ENCODE peak calls at places on chromosomes 1 and 21, in seven cellular contexts. One of them, this sample, is unnamed.

GRCh38 chr1:7528386-7529031 is 242.6 kb upstream of the VAMP3 start:
- DNase-seq in keratinocyte: no peak
- DNase-seq in fibroblast of lung: peak
- DNase-seq in HCT116: no peak
- DNase-seq in DND-41: no peak
- DNase-seq in OCI-LY7: no peak
- DNase-seq in A549: no peak
- DNase-seq in this sample: no peak

GRCh38 chr1:154999651-155000474 is 2.7 kb upstream of the ZBTB7B start:
- DNase-seq in fibroblast of lung: peak
- DNase-seq in DND-41: no peak
- DNase-seq in HCT116: no peak
- DNase-seq in keratinocyte: no peak
- DNase-seq in OCI-LY7: peak
- DNase-seq in A549: no peak
- DNase-seq in this sample: peak

GRCh38 chr1:156582388-156583022 is 3.0 kb downstream of the TTC24 start:
- DNase-seq in fibroblast of lung: no peak
- DNase-seq in keratinocyte: no peak
- DNase-seq in DND-41: peak
- DNase-seq in OCI-LY7: peak
- DNase-seq in A549: no peak
- DNase-seq in HCT116: no peak
- DNase-seq in this sample: no peak

GRCh38 chr1:196660912-196661311 is 9.1 kb downstream of the CFH start:
- DNase-seq in keratinocyte: no peak
- DNase-seq in HCT116: peak
- DNase-seq in A549: peak
- DNase-seq in OCI-LY7: peak
- DNase-seq in fibroblast of lung: peak
- DNase-seq in DND-41: no peak
- DNase-seq in this sample: peak

GRCh38 chr1:236515443-236515958 is 8.3 kb upstream of the LGALS8 start:
- DNase-seq in OCI-LY7: no peak
- DNase-seq in fibroblast of lung: no peak
- DNase-seq in keratinocyte: no peak
- DNase-seq in DND-41: no peak
- DNase-seq in HCT116: no peak
- DNase-seq in A549: no peak
- DNase-seq in this sample: no peak

GRCh38 chr1:17265162-17265561 is 16.3 kb downstream of the PADI3 start:
- DNase-seq in DND-41: no peak
- DNase-seq in OCI-LY7: no peak
- DNase-seq in fibroblast of lung: peak
- DNase-seq in keratinocyte: peak
- DNase-seq in HCT116: no peak
- DNase-seq in A549: no peak
- DNase-seq in this sample: peak

GRCh38 chr1:209567788-209568187 is 15.7 kb upstream of the CAMK1G start:
- DNase-seq in keratinocyte: peak
- DNase-seq in A549: no peak
- DNase-seq in OCI-LY7: no peak
- DNase-seq in HCT116: no peak
- DNase-seq in fibroblast of lung: peak
- DNase-seq in DND-41: no peak
- DNase-seq in this sample: no peak

GRCh38 chr1:181038399-181038873 is 4.7 kb downstream of the MR1 start:
- DNase-seq in DND-41: peak
- DNase-seq in HCT116: peak
- DNase-seq in A549: peak
- DNase-seq in fibroblast of lung: peak
- DNase-seq in OCI-LY7: peak
- DNase-seq in keratinocyte: no peak
- DNase-seq in this sample: peak

GRCh38 chr1:31577515-31578191 is 1.3 kb downstream of the TINAGL1 start:
- DNase-seq in HCT116: no peak
- DNase-seq in A549: no peak
- DNase-seq in keratinocyte: no peak
- DNase-seq in OCI-LY7: no peak
- DNase-seq in DND-41: no peak
- DNase-seq in fibroblast of lung: peak
- DNase-seq in this sample: peak

GRCh38 chr21:32122082-32122481 is 156.8 kb downstream of the MIS18A start:
- DNase-seq in DND-41: no peak
- DNase-seq in fibroblast of lung: no peak
- DNase-seq in OCI-LY7: no peak
- DNase-seq in A549: no peak
- DNase-seq in HCT116: no peak
- DNase-seq in keratinocyte: no peak
- DNase-seq in this sample: peak

GRCh38 chr1:227322376-227322775 is 4.1 kb upstream of the CDC42BPA start:
- DNase-seq in fibroblast of lung: no peak
- DNase-seq in HCT116: no peak
- DNase-seq in A549: no peak
- DNase-seq in keratinocyte: no peak
- DNase-seq in OCI-LY7: no peak
- DNase-seq in DND-41: no peak
- DNase-seq in this sample: peak

GRCh38 chr1:5680600-5680999 is 311.6 kb downstream of the NPHP4 start:
- DNase-seq in OCI-LY7: no peak
- DNase-seq in keratinocyte: no peak
- DNase-seq in DND-41: no peak
- DNase-seq in HCT116: no peak
- DNase-seq in fibroblast of lung: no peak
- DNase-seq in A549: no peak
- DNase-seq in this sample: no peak

GRCh38 chr1:39063191-39063590 is 37.0 kb downstream of the NDUFS5 start:
- DNase-seq in DND-41: no peak
- DNase-seq in HCT116: no peak
- DNase-seq in fibroblast of lung: no peak
- DNase-seq in A549: no peak
- DNase-seq in OCI-LY7: no peak
- DNase-seq in keratinocyte: no peak
- DNase-seq in this sample: peak

GRCh38 chr1:6444377-6444776 is 19.8 kb downstream of the ESPN start:
- DNase-seq in DND-41: no peak
- DNase-seq in fibroblast of lung: no peak
- DNase-seq in A549: no peak
- DNase-seq in HCT116: no peak
- DNase-seq in keratinocyte: no peak
- DNase-seq in OCI-LY7: no peak
- DNase-seq in this sample: no peak

GRCh38 chr1:44131411-44131810 is 10.0 kb downstream of the KLF18 start:
- DNase-seq in OCI-LY7: no peak
- DNase-seq in HCT116: no peak
- DNase-seq in fibroblast of lung: no peak
- DNase-seq in DND-41: no peak
- DNase-seq in A549: no peak
- DNase-seq in keratinocyte: no peak
- DNase-seq in this sample: no peak

GRCh38 chr1:23553206-23553895 is 6.0 kb downstream of the ID3 start:
- DNase-seq in OCI-LY7: no peak
- DNase-seq in fibroblast of lung: no peak
- DNase-seq in DND-41: no peak
- DNase-seq in A549: no peak
- DNase-seq in HCT116: no peak
- DNase-seq in keratinocyte: no peak
- DNase-seq in this sample: no peak

GRCh38 chr1:216823731-216824130 is 100.5 kb upstream of the ESRRG start:
- DNase-seq in OCI-LY7: no peak
- DNase-seq in A549: no peak
- DNase-seq in keratinocyte: no peak
- DNase-seq in HCT116: no peak
- DNase-seq in fibroblast of lung: no peak
- DNase-seq in DND-41: no peak
- DNase-seq in this sample: no peak

GRCh38 chr1:42333662-42334239 is 1.3 kb downstream of the FOXJ3 start:
- DNase-seq in A549: no peak
- DNase-seq in OCI-LY7: peak
- DNase-seq in keratinocyte: no peak
- DNase-seq in fibroblast of lung: no peak
- DNase-seq in HCT116: no peak
- DNase-seq in DND-41: no peak
- DNase-seq in this sample: no peak

GRCh38 chr1:187624812-187625542 is 796.2 kb downstream of the PLA2G4A start:
- DNase-seq in OCI-LY7: no peak
- DNase-seq in HCT116: no peak
- DNase-seq in DND-41: no peak
- DNase-seq in keratinocyte: no peak
- DNase-seq in fibroblast of lung: no peak
- DNase-seq in A549: no peak
- DNase-seq in this sample: peak

GRCh38 chr1:116847688-116848531 is 61.8 kb upstream of the PTGFRN start:
- DNase-seq in A549: no peak
- DNase-seq in keratinocyte: no peak
- DNase-seq in fibroblast of lung: peak
- DNase-seq in DND-41: no peak
- DNase-seq in OCI-LY7: no peak
- DNase-seq in HCT116: no peak
- DNase-seq in this sample: no peak

GRCh38 chr1:5920201-5920600 is 72.0 kb downstream of the NPHP4 start:
- DNase-seq in A549: no peak
- DNase-seq in HCT116: no peak
- DNase-seq in keratinocyte: no peak
- DNase-seq in DND-41: no peak
- DNase-seq in fibroblast of lung: no peak
- DNase-seq in OCI-LY7: no peak
- DNase-seq in this sample: no peak

GRCh38 chr1:194076646-194077045 is 890.2 kb upstream of the B3GALT2 start:
- DNase-seq in keratinocyte: no peak
- DNase-seq in OCI-LY7: no peak
- DNase-seq in fibroblast of lung: peak
- DNase-seq in DND-41: no peak
- DNase-seq in HCT116: no peak
- DNase-seq in A549: no peak
- DNase-seq in this sample: no peak

GRCh38 chr1:164721037-164721496 is 162.1 kb downstream of the PBX1 start:
- DNase-seq in OCI-LY7: no peak
- DNase-seq in fibroblast of lung: no peak
- DNase-seq in A549: no peak
- DNase-seq in DND-41: no peak
- DNase-seq in HCT116: no peak
- DNase-seq in keratinocyte: no peak
- DNase-seq in this sample: no peak
- H3K4me2 ChIP-seq in OCI-LY7: no peak
- H3K4me2 ChIP-seq in fibroblast of lung: no peak
- H3K4me2 ChIP-seq in A549: no peak
- H3K4me2 ChIP-seq in DND-41: no peak
- H3K4me2 ChIP-seq in HCT116: no peak
- H3K4me2 ChIP-seq in keratinocyte: no peak
- H3K4me2 ChIP-seq in this sample: no peak

GRCh38 chr1:14982029-14982428 is 171.5 kb upstream of the TMEM51 start:
- DNase-seq in keratinocyte: no peak
- DNase-seq in HCT116: no peak
- DNase-seq in DND-41: no peak
- DNase-seq in fibroblast of lung: no peak
- DNase-seq in OCI-LY7: no peak
- DNase-seq in A549: no peak
- DNase-seq in this sample: no peak
- H3K4me2 ChIP-seq in keratinocyte: no peak
- H3K4me2 ChIP-seq in HCT116: no peak
- H3K4me2 ChIP-seq in DND-41: no peak
- H3K4me2 ChIP-seq in fibroblast of lung: no peak
- H3K4me2 ChIP-seq in OCI-LY7: no peak
- H3K4me2 ChIP-seq in A549: no peak
- H3K4me2 ChIP-seq in this sample: no peak

DNA sequence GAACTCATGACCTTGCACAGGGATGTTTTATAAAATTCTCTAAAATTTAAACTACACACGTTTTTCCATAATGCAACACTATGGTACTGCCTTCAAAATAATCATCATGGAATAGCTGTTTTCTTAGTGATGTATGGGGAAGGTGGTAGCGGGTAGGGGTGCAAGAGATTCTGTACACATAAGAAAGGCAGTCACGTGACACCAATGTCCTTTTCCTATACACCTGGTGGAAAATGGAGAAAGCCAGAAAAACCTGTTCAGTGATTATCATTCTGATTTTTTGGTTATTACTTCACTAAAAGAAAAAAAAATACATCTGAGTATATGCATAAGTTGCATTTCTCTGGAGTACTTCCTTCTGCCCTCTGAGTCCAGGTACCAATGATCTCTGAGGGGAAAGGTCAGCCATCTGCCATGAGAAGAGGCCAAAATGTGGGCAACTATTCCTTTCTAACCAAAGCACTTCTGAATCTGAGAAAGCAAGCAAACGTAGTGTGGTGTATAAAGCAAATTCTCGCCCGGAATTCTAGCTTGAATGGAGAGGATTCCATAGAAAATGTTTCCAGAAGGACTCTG is 137.4 kb downstream of the RERE start:
- DNase-seq in fibroblast of lung: no peak
- DNase-seq in OCI-LY7: no peak
- DNase-seq in keratinocyte: no peak
- DNase-seq in HCT116: no peak
- DNase-seq in A549: no peak
- DNase-seq in DND-41: no peak
- DNase-seq in this sample: no peak
- H3K4me2 ChIP-seq in fibroblast of lung: peak
- H3K4me2 ChIP-seq in OCI-LY7: no peak
- H3K4me2 ChIP-seq in keratinocyte: no peak
- H3K4me2 ChIP-seq in HCT116: no peak
- H3K4me2 ChIP-seq in A549: no peak
- H3K4me2 ChIP-seq in DND-41: no peak
- H3K4me2 ChIP-seq in this sample: peak

GRCh38 chr1:152879559-152880198 is 1.6 kb downstream of the SMCP start:
- DNase-seq in DND-41: no peak
- DNase-seq in OCI-LY7: no peak
- DNase-seq in HCT116: no peak
- DNase-seq in fibroblast of lung: no peak
- DNase-seq in A549: no peak
- DNase-seq in keratinocyte: no peak
- DNase-seq in this sample: no peak
- H3K4me2 ChIP-seq in DND-41: no peak
- H3K4me2 ChIP-seq in OCI-LY7: no peak
- H3K4me2 ChIP-seq in HCT116: no peak
- H3K4me2 ChIP-seq in fibroblast of lung: no peak
- H3K4me2 ChIP-seq in A549: no peak
- H3K4me2 ChIP-seq in keratinocyte: peak
- H3K4me2 ChIP-seq in this sample: no peak

GRCh38 chr21:39022901-39023693 is 160.2 kb downstream of the PSMG1 start:
- DNase-seq in keratinocyte: no peak
- DNase-seq in DND-41: no peak
- DNase-seq in fibroblast of lung: peak
- DNase-seq in A549: no peak
- DNase-seq in OCI-LY7: no peak
- DNase-seq in HCT116: no peak
- DNase-seq in this sample: peak
- H3K4me2 ChIP-seq in keratinocyte: no peak
- H3K4me2 ChIP-seq in DND-41: no peak
- H3K4me2 ChIP-seq in fibroblast of lung: no peak
- H3K4me2 ChIP-seq in A549: no peak
- H3K4me2 ChIP-seq in OCI-LY7: no peak
- H3K4me2 ChIP-seq in HCT116: no peak
- H3K4me2 ChIP-seq in this sample: peak